ENCODE peak calls at places on chromosomes 11 and 22, in six cellular contexts. J, Z, L, Q, M and H are unnamed samples.

GRCh38 chr22:27804683-27805297 is 3.2 kb upstream of the MN1 start:
- DNase-seq in J (peak), M (peak), Z (peak), Q (peak), L (peak), H (no peak)

GRCh38 chr11:132779487-132779886 is 752.8 kb downstream of the OPCML start:
- DNase-seq in J (no peak), L (no peak), Q (no peak), M (peak), Z (no peak), H (no peak)

GRCh38 chr11:79296113-79296512 is 144.7 kb downstream of the TENM4 start:
- DNase-seq in L (no peak), J (no peak), Z (no peak), M (no peak), Q (no peak), H (no peak)

GRCh38 chr22:21876486-21877176 is 9.2 kb upstream of the MAPK1 start:
- DNase-seq in M (peak), Z (no peak), L (peak), Q (no peak), J (no peak), H (no peak)

GRCh38 chr11:125279680-125280079 is 115.1 kb downstream of the PKNOX2 start:
- DNase-seq in M (no peak), Z (no peak), J (no peak), L (no peak), Q (no peak), H (no peak)

GRCh38 chr11:111633756-111634362 is 31.6 kb downstream of the SIK2 start:
- DNase-seq in M (peak), Q (no peak), L (peak), Z (peak), J (no peak), H (no peak)

GRCh38 chr11:75326439-75326810 is 25.0 kb downstream of the ARRB1 start:
- DNase-seq in L (no peak), Z (no peak), Q (no peak), M (no peak), J (no peak), H (no peak)

GRCh38 chr11:11580012-11580411 is 41.8 kb downstream of the GALNT18 start:
- DNase-seq in M (no peak), Q (no peak), Z (no peak), J (no peak), L (no peak), H (no peak)

GRCh38 chr11:65890324-65891179 is at the start of gene CCDC85B:
- DNase-seq in L (peak), Z (peak), J (no peak), M (peak), Q (peak), H (peak)

GRCh38 chr11:128852327-128853023 is 14.6 kb downstream of the KCNJ1 start:
- DNase-seq in Z (no peak), Q (no peak), M (no peak), L (no peak), J (no peak), H (no peak)

GRCh38 chr11:118281284-118281683 is 17.2 kb upstream of the MPZL2 start:
- DNase-seq in J (no peak), Q (no peak), M (no peak), Z (peak), L (no peak), H (no peak)

GRCh38 chr22:29157759-29158535 is 47.7 kb upstream of the EMID1 start:
- DNase-seq in M (no peak), Q (no peak), Z (no peak), L (no peak), J (no peak), H (no peak)

GRCh38 chr11:67998150-67999045 is 5.5 kb downstream of the UNC93B1 start:
- DNase-seq in J (no peak), Q (no peak), Z (no peak), L (no peak), M (no peak), H (no peak)

GRCh38 chr11:67999201-67999629 is 4.7 kb downstream of the UNC93B1 start:
- DNase-seq in J (no peak), L (no peak), Z (no peak), M (no peak), Q (no peak), H (no peak)

GRCh38 chr11:67996622-67997459 is 7.1 kb downstream of the UNC93B1 start:
- DNase-seq in M (peak), Q (no peak), J (no peak), L (peak), Z (peak), H (no peak)

GRCh38 chr11:67996051-67996450 is 7.8 kb downstream of the UNC93B1 start:
- DNase-seq in L (no peak), M (no peak), J (no peak), Q (no peak), Z (no peak), H (no peak)

GRCh38 chr11:67997460-67997921 is 6.4 kb downstream of the UNC93B1 start:
- DNase-seq in L (no peak), Q (no peak), Z (no peak), M (no peak), J (no peak), H (no peak)
- H3K4me3 ChIP-seq in L (no peak), Q (no peak), Z (no peak), M (no peak), J (no peak), H (no peak)

DNA sequence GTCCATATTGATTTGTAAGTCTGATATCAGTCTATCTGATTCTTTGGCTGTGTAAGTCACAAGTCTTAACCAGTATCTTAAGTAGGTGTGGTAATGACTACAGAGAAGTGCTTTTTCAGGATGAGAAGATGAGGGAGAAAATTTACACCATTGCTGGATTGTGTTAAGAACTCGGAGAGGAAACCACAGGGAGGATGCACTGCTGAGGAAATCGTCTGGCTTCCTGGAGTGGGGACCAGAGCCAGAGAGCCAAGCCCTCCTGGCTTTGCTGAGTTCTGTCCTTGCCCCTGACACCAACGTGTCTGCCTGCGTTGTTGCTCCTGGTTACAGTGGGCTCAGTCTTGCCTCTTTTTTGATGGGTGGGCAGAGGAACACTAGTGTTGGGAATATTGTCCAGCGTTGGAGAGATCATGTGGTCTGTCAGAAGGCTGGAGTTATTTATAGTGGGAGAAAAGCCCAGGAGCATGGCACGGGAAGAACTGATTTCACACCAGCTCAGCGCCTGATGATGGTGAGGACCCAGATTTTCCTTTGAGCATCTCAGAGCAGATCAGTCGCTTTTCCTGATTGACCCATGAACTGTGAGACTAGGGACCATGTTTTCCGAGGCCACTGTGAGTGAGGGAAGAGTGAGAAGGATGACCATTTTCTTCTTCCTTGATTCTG is 29.6 kb downstream of the MARK2 start:
- DNase-seq in J (no peak), Q (no peak), L (no peak), Z (no peak), M (peak), H (no peak)
- H3K4me3 ChIP-seq in J (no peak), Q (no peak), L (no peak), Z (no peak), M (no peak), H (no peak)

DNA sequence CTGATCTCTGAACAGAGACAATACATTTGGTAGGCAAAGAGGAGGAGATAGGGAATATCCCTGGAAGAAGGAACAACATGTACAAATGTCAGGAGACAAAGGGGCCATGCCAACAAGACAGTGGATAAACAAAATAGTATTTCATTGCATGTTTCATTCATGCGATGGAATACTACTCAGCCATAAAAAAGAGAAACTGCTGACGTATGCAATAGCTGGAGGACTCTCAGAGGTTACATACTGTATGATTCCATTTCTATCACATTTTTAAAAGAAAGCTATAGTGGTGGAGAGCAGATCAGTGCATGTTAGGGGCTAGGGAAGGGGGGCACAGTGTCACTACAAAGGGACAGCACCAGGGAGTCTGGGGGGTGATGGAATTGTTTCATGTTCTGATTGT is 572.9 kb upstream of the CADM1 start:
- DNase-seq in Z (no peak), M (no peak), Q (no peak), J (no peak), L (no peak), H (no peak)
- H3K4me3 ChIP-seq in Z (no peak), M (no peak), Q (no peak), J (no peak), L (no peak), H (no peak)

DNA sequence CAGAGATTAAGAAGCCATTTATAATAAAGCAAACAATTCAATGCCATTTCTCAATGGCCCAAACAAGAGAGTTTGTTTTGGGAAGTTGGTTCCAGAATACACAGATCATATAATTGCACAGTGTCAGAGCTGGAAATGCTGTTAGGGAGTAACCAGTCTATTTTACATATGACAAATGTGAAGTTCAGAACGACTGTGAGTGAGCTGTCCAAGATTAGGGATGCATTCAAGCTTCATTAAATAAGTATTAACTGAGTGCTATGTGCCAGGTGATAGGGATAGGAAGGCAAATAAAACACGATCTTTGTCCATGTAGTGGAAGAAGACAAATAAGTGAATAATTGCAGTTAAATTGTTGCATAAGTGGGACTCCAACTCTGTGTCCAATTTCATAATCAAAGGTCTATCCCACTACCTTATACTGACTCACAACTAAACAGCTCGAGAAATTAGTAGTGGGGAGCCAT is 33.1 kb upstream of the PICALM start:
- DNase-seq in Q (no peak), L (no peak), Z (no peak), M (peak), J (peak), H (no peak)
- H3K4me3 ChIP-seq in Q (no peak), L (no peak), Z (no peak), M (no peak), J (no peak), H (no peak)

DNA sequence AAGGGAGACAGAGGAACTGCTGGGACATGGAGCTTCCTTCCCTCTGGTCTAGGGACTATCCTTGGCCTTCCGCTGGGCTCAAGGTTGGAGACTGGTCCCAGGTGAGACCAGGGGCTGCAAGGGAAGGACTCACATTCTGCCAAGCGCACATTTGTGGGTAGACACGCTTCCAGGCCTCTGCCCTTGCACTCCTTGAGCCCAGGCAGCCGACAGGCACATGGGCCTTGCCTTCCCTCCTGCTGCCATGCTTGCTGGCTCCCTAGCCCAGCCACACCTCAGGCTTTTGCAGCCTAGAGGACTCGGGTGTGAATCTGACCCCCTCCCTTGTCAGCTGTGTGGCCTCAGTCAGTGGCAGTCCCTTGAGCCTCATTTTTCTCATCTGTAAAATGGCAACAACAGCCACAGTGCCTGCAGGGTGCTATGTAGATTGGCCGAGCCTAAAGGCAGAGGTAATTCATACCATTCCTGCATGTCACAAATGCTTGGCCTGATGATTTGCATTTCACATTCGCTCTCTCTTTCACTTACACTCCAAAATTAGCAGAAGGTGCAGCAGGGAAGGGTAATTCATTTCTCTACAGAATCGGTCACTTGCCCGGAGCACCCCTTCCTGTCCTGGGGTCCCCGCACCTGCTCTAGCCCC is 57.6 kb upstream of the NECTIN1 start:
- DNase-seq in M (no peak), J (no peak), Q (no peak), L (no peak), Z (no peak), H (no peak)
- H3K4me3 ChIP-seq in M (no peak), J (no peak), Q (no peak), L (no peak), Z (no peak), H (no peak)

DNA sequence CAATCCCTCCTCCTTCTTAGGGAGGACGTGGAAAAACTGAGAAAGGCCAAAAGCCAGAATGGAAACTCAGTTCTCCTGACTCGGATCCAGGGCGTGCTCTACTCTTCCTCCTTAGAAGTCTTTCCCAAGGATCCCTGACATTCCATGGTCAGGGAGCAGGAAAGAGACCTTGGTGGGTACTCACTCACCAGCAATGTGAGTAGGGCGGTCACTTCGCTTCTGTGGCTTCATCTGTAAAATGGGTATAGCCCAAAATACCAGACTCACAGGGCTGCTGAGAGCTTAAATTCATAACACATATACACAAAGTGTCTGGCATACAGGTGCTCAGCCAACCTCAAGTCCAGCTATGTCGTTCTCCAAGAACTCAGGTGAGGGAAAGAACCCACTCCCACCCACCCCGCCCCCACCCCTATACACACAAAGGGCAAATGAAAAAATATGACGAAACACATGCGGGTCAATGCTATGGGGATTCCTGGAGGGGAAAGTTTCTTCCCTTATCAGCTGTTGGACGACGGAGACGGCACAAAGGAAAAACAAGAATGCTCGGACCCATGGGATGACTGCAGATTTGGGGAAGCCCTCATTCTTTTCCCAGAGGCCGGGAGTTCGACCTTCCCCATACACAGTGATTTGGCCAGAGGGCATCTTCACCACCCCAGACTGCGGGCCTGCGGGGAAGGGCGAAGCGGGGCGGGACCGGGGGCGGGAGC is 471 bp upstream of the KCTD17 start:
- DNase-seq in Z (no peak), Q (no peak), L (no peak), J (no peak), M (no peak), H (no peak)
- H3K4me3 ChIP-seq in Z (no peak), Q (peak), L (peak), J (peak), M (peak), H (peak)